ENCODE peak calls at places on chromosome 7, in five cellular contexts. R, X, H, B and N are unnamed samples.

GRCh38 chr7:13920053-13920697 is 69.3 kb downstream of the ETV1 start:
- DNase-seq in B (peak; percentile 97), H (no peak), R (peak; percentile 51), X (peak; percentile 100), N (no peak)

GRCh38 chr7:1567082-1567771 is 2.6 kb downstream of the PSMG3 start:
- DNase-seq in H (peak; percentile 75), B (peak; percentile 90), R (no peak), X (peak; percentile 79), N (no peak)

GRCh38 chr7:73977626-73978618 is 50.1 kb upstream of the ELN start:
- DNase-seq in X (no peak), H (peak; percentile 70), B (no peak), R (no peak), N (no peak)

GRCh38 chr7:138618933-138619332 is 82.2 kb downstream of the SVOPL start:
- DNase-seq in H (no peak), X (no peak), R (no peak), B (no peak), N (no peak)

GRCh38 chr7:66333443-66333842 is 128.3 kb downstream of the TPST1 start:
- DNase-seq in X (no peak), H (no peak), B (no peak), R (no peak), N (no peak)

GRCh38 chr7:126791306-126791705 is 461.4 kb downstream of the GRM8 start:
- DNase-seq in R (no peak), H (no peak), X (no peak), B (peak; percentile 19), N (no peak)

GRCh38 chr7:80508440-80508839 is 3.4 kb downstream of the GNAT3 start:
- DNase-seq in B (no peak), X (peak; percentile 52), H (no peak), R (no peak), N (no peak)

GRCh38 chr7:132760873-132761272 is 184.6 kb upstream of the PLXNA4 start:
- DNase-seq in X (no peak), R (no peak), H (no peak), B (no peak), N (no peak)

GRCh38 chr7:129644634-129645230 is 33.2 kb downstream of the NRF1 start:
- DNase-seq in H (no peak), X (peak; percentile 68), R (no peak), B (peak; percentile 67), N (no peak)

GRCh38 chr7:151968357-151968756 is 12.1 kb downstream of the GALNTL5 start:
- DNase-seq in X (no peak), R (no peak), H (no peak), B (no peak), N (peak; percentile 29)

GRCh38 chr7:95011156-95011928 is 103.9 kb downstream of the PPP1R9A start:
- DNase-seq in X (peak; percentile 21), H (no peak), B (peak; percentile 89), R (no peak), N (no peak)

GRCh38 chr7:36638586-36639265 is 85.6 kb downstream of the AOAH start:
- DNase-seq in X (no peak), H (no peak), R (no peak), B (no peak), N (no peak)

GRCh38 chr7:86939197-86939814 is 120.1 kb downstream of the ELAPOR2 start:
- DNase-seq in X (peak; percentile 60), B (peak; percentile 87), H (no peak), R (peak; percentile 64), N (no peak)

GRCh38 chr7:45891462-45892402 is 3.4 kb downstream of the IGFBP1 start:
- DNase-seq in H (no peak), X (no peak), B (no peak), R (no peak), N (no peak)

GRCh38 chr7:66050990-66051424 is 24.6 kb upstream of the ASL start:
- DNase-seq in H (no peak), X (peak; percentile 94), R (peak; percentile 58), B (peak; percentile 75), N (no peak)

GRCh38 chr7:7923818-7924217 is 44.8 kb upstream of the GLCCI1 start:
- DNase-seq in X (no peak), H (no peak), B (no peak), R (no peak), N (no peak)

GRCh38 chr7:2109936-2110585 is 122.7 kb downstream of the MAD1L1 start:
- DNase-seq in X (peak; percentile 96), R (no peak), B (peak; percentile 97), H (no peak), N (no peak)

GRCh38 chr7:155219947-155220769 is 77.5 kb upstream of the INSIG1 start:
- DNase-seq in R (no peak), B (no peak), X (no peak), H (no peak), N (no peak)

GRCh38 chr7:114309729-114310128 is 104.9 kb upstream of the FOXP2 start:
- DNase-seq in X (no peak), H (no peak), B (no peak), R (no peak), N (no peak)

GRCh38 chr7:23235688-23236280 is 10.8 kb upstream of the GPNMB start:
- DNase-seq in B (peak; percentile 90), H (no peak), X (peak; percentile 35), R (peak; percentile 88), N (peak; percentile 51)

GRCh38 chr7:146115665-146116451 is 743 bp upstream of the CNTNAP2 start:
- DNase-seq in X (no peak), H (peak; percentile 40), R (peak; percentile 15), B (peak; percentile 46), N (peak; percentile 61)
- H3K4me3 ChIP-seq in X (peak overlapping the region; percentile 31), H (no peak overlapping the region), R (peak overlapping the region; percentile 37), B (peak overlapping the region; percentile 66), N (peak overlapping the region; percentile 65)

GRCh38 chr7:149205690-149206381 is 10.5 kb downstream of the ZNF282 start:
- DNase-seq in B (peak; percentile 66), H (no peak), R (peak; percentile 42), X (no peak), N (no peak)

GRCh38 chr7:149210551-149210950 is 15.2 kb downstream of the ZNF282 start:
- DNase-seq in R (no peak), H (no peak), X (no peak), B (no peak), N (peak; percentile 26)

GRCh38 chr7:149207324-149208035 is 12.1 kb downstream of the ZNF282 start:
- DNase-seq in R (no peak), B (no peak), H (no peak), X (no peak), N (no peak)

GRCh38 chr7:149214020-149214720 is 18.8 kb downstream of the ZNF282 start:
- DNase-seq in R (no peak), H (no peak), X (no peak), B (no peak), N (no peak)

GRCh38 chr7:149209518-149210269 is 14.3 kb downstream of the ZNF282 start:
- DNase-seq in X (peak; percentile 55), H (no peak), R (no peak), B (peak; percentile 77), N (no peak)
- TF ChIP-seq CTCF in X (peak; percentile 54), H (no peak), R (no peak), B (peak; percentile 87), N (peak; percentile 47)

GRCh38 chr7:116772926-116773749 is 89.2 kb upstream of the CAPZA2 start:
- DNase-seq in H (no peak), B (no peak), R (no peak), X (no peak), N (no peak)

GRCh38 chr7:116779222-116779621 is 83.2 kb upstream of the CAPZA2 start:
- DNase-seq in R (no peak), B (no peak), X (no peak), H (no peak), N (no peak)

GRCh38 chr7:116777613-116778380 is 84.6 kb upstream of the CAPZA2 start:
- DNase-seq in R (no peak), H (no peak), X (peak; percentile 71), B (peak; percentile 90), N (no peak)

GRCh38 chr7:116776610-116777289 is 85.6 kb upstream of the CAPZA2 start:
- DNase-seq in H (no peak), R (no peak), X (peak; percentile 85), B (peak; percentile 91), N (no peak)

DNA sequence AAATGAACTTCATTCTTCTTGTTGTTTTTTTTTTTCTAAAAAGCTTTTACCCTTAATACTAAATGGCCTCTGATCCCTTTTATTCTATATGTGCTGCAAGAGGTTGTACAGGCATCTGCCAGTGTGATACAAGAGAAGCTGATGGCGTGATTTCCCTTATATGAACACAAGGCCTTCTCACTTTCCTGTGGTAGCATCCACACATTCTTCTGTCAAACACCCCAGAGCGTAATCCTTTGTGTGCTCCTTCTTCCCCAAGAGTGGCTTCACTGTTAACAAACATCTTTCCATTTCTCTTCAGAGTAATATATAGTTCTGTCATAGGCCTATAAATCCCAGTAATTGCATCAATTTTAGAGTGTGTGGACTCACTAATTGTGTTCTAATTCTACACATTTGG is 86.3 kb upstream of the CAPZA2 start:
- DNase-seq in B (no peak), X (no peak), R (no peak), H (no peak), N (no peak)
- H3K4me1 ChIP-seq in B (peaks cover 85% of the 10 kb centered on the region), X (peaks cover 28% of the 10 kb centered on the region), R (no peaks in the 10 kb centered on the region), H (peaks cover 18% of the 10 kb centered on the region), N (peaks cover 13% of the 10 kb centered on the region)

GRCh38 chr7:42876182-42877068 is 35.4 kb downstream of the C7orf25 start:
- DNase-seq in B (peak; percentile 75), H (no peak), R (peak; percentile 61), X (peak; percentile 51), N (no peak)

GRCh38 chr7:42880392-42880791 is 31.5 kb downstream of the C7orf25 start:
- DNase-seq in H (no peak), X (no peak), B (no peak), R (no peak), N (no peak)

GRCh38 chr7:42878303-42878702 is 33.6 kb downstream of the C7orf25 start:
- DNase-seq in X (no peak), H (no peak), R (no peak), B (no peak), N (no peak)

GRCh38 chr7:42877852-42878251 is 34.0 kb downstream of the C7orf25 start:
- DNase-seq in X (no peak), H (no peak), R (no peak), B (no peak), N (no peak)
- H3K4me3 ChIP-seq in X (no peak overlapping the region), H (no peak overlapping the region), R (no peak overlapping the region), B (no peak overlapping the region), N (no peak overlapping the region)

GRCh38 chr7:117110480-117111315 is 157.4 kb downstream of the ST7 start:
- DNase-seq in B (no peak), X (no peak), R (no peak), H (no peak), N (no peak)
- TF ChIP-seq CTCF in B (no peak), X (no peak), R (no peak), H (no peak), N (no peak)

DNA sequence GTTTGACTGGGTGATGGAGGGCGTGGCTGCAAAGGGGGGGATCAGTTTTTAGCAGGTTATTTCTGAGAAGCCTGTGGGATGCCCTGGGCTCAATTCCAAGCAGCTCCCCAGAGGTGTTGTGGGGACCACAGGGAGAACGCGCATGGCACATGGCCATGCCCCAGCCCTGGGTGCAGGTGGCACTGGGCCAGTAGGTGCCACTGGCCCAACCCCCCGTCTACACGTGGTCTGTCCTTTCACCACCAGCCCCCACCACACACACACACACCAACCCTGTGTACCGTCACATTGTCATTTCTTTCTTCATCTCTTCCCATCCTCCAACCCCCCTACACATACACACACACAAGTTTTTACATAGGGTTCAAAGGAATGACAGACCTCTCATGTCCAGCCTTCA is 115.1 kb upstream of the STK17A start:
- DNase-seq in X (no peak), R (no peak), B (no peak), H (no peak), N (no peak)
- H3K4me1 ChIP-seq in X (peaks cover 2% of the 10 kb centered on the region), R (no peaks in the 10 kb centered on the region), B (no peaks in the 10 kb centered on the region), H (no peaks in the 10 kb centered on the region), N (no peaks in the 10 kb centered on the region)